ENCODE peak calls at places on chromosomes 6 and 20, in six cellular contexts. X, E, M, I, L and B are unnamed samples.

GRCh38 chr6:7264041-7264440 is 49.0 kb downstream of the SSR1 start:
- DNase-seq in I (no peak), X (no peak), L (no peak), E (no peak), M (no peak), B (no peak)

GRCh38 chr6:137728386-137729349 is 138.4 kb upstream of the TNFAIP3 start:
- DNase-seq in M (peak; percentile 93), L (no peak), X (peak; percentile 83), E (peak; percentile 31), I (peak; percentile 43), B (peak; percentile 78)

GRCh38 chr6:157216570-157216969 is 106.7 kb downstream of the TMEM242 start:
- DNase-seq in E (no peak), I (no peak), X (no peak), M (no peak), L (no peak), B (no peak)

GRCh38 chr6:17448165-17448564 is 54.8 kb downstream of the CAP2 start:
- DNase-seq in L (no peak), M (no peak), E (peak; percentile 11), X (peak; percentile 82), I (no peak), B (peak; percentile 79)

GRCh38 chr6:139150915-139151314 is 16.0 kb downstream of the HECA start:
- DNase-seq in M (no peak), L (no peak), X (no peak), I (no peak), E (no peak), B (no peak)

GRCh38 chr6:78483546-78483945 is 383.8 kb upstream of the IRAK1BP1 start:
- DNase-seq in X (peak; percentile 27), M (no peak), L (no peak), I (no peak), E (no peak), B (peak; percentile 10)

GRCh38 chr20:49567421-49568256 is at the start of gene PTGIS:
- DNase-seq in X (no peak), E (no peak), I (peak; percentile 73), M (no peak), L (no peak), B (no peak)

GRCh38 chr20:10661261-10661660 is 12.5 kb downstream of the JAG1 start:
- DNase-seq in I (no peak), L (no peak), X (no peak), M (no peak), E (no peak), B (no peak)

GRCh38 chr6:128403618-128404444 is 116.6 kb downstream of the PTPRK start:
- DNase-seq in E (no peak), I (no peak), M (no peak), X (no peak), L (no peak), B (no peak)

GRCh38 chr6:100119261-100119660 is 125.2 kb upstream of the MCHR2 start:
- DNase-seq in E (no peak), I (no peak), X (no peak), M (no peak), L (no peak), B (no peak)

DNA sequence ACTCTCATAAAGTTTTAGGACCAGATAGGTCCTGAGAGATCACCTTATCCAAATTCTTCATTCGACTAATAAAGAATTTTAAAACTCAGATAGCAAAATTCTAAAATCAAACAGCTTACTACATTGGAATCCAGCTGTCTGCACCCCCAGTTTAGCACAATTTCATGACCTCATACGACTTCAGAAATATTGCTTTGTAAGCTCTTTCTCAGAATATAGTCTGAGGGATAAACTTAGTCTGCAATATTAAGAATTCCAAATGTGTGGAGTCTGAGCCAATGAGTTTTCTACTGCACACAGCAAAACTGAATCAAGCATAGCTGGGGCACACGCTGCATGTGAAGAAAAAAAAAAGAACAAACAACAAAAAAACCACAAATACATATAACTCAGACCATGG is 541.6 kb upstream of the CHD6 start:
- DNase-seq in M (no peak), E (no peak), X (no peak), L (no peak), I (no peak), B (no peak)
- H2AFZ ChIP-seq in M (no peak overlapping the region), E (no peak overlapping the region), X (no peak overlapping the region), L (no peak overlapping the region), I (no peak overlapping the region), B (no peak overlapping the region)

DNA sequence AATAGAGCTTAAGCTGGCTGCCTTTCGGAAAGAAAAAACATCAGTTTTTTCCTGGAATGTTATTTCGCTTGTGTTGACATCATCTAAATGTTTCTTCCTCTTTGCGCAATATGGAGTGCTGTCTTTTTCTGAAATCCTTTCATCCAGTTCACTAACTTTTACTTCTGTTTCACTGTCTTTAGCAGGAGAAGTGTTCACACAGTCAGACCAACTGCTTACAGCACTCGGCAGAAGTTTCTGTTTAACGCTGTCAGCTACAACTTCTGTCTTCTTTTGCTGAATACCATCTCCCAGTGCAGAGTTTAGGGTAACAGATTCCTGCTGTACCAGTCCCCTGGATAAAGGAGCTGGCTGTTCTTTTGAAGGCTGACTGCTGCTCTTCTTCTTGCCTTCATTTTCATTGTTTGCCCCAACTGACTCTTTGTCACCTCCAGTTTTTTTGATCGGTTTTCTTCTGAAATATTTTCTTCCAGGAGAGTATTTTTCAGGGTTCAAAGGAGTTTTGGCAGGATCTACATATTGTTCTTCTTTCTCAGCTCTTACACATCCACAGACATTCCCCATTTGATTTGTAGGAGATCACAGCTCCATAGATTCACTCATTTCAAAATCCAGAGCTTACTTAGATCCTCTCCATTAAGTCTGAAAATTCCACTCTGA is 50.0 kb upstream of the DST start:
- DNase-seq in L (no peak), I (no peak), E (no peak), X (peak; percentile 48), M (no peak), B (peak; percentile 44)
- H3K4me3 ChIP-seq in L (no peak overlapping the region), I (peak overlapping the region; percentile 2), E (no peak overlapping the region), X (peak overlapping the region; percentile 42), M (no peak overlapping the region), B (peak overlapping the region; percentile 41)

GRCh38 chr20:41693136-41693979 is 75.2 kb upstream of the CHD6 start:
- DNase-seq in I (peak; percentile 90), L (peak; percentile 92), X (peak; percentile 85), M (peak; percentile 87), E (peak; percentile 89), B (peak; percentile 79)

GRCh38 chr20:41694796-41695195 is 76.6 kb upstream of the CHD6 start:
- DNase-seq in X (no peak), L (no peak), I (no peak), M (no peak), E (no peak), B (no peak)

GRCh38 chr20:41692479-41693135 is 74.4 kb upstream of the CHD6 start:
- DNase-seq in M (peak; percentile 54), X (peak; percentile 51), L (peak; percentile 81), E (peak; percentile 67), I (peak; percentile 87), B (peak; percentile 24)

GRCh38 chr20:41697861-41698559 is 79.8 kb upstream of the CHD6 start:
- DNase-seq in M (no peak), E (peak; percentile 36), I (peak; percentile 51), X (peak; percentile 14), L (peak; percentile 58), B (peak; percentile 8)

GRCh38 chr20:41696428-41696827 is 78.3 kb upstream of the CHD6 start:
- DNase-seq in E (no peak), M (no peak), I (peak; percentile 61), X (no peak), L (no peak), B (no peak)
- H2AFZ ChIP-seq in E (no peak overlapping the region), M (no peak overlapping the region), I (no peak overlapping the region), X (no peak overlapping the region), L (no peak overlapping the region), B (no peak overlapping the region)

GRCh38 chr6:167720456-167721285 is 106.0 kb upstream of the AFDN start:
- DNase-seq in M (no peak), E (no peak), I (no peak), X (no peak), L (no peak), B (no peak)

GRCh38 chr6:167721291-167721690 is 105.4 kb upstream of the AFDN start:
- DNase-seq in L (no peak), I (no peak), X (no peak), M (no peak), E (no peak), B (no peak)

GRCh38 chr6:167717455-167717854 is 109.3 kb upstream of the AFDN start:
- DNase-seq in I (no peak), X (no peak), M (no peak), E (no peak), L (no peak), B (no peak)

GRCh38 chr6:167717867-167718266 is 108.8 kb upstream of the AFDN start:
- DNase-seq in I (no peak), L (no peak), X (no peak), M (no peak), E (no peak), B (no peak)

GRCh38 chr6:167719920-167720319 is 106.8 kb upstream of the AFDN start:
- DNase-seq in L (no peak), E (no peak), I (no peak), M (no peak), X (no peak), B (no peak)
- H3K4me3 ChIP-seq in L (no peak overlapping the region), E (no peak overlapping the region), I (no peak overlapping the region), M (no peak overlapping the region), X (no peak overlapping the region), B (no peak overlapping the region)

DNA sequence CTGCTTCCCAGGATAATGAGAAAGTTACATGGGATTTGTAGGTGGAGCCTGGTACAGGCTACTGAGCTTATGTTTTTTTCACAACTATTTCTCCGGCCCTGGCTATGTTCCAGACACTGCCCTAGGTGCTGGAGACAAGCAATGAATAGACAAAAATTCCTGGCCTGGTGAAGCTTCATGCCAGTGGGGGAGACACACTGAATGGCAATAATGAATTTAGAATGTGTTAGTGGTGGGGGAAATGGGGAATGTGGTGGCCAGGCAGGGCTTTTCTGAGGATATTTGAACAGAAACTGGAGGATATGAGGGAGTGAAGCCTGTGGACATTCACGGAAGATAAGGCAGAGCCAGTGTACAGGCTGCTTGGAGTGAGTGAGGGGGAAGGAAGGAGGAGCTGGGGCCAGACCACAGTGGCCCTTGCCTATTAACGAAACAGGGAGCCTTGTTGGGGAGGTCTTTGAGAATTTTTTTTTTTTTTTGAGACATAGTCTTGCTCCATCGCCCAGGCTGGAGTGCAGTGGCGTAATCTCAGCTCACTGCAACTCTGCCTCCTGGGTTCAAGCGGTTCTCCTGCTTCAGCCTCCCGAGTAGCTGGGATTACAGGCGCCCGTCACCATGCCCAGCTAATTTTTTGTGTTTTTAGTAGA is 6.6 kb downstream of the FOXS1 start:
- DNase-seq in X (no peak), I (no peak), L (no peak), M (no peak), E (peak; percentile 37), B (no peak)
- H2AFZ ChIP-seq in X (no peak overlapping the region), I (no peak overlapping the region), L (no peak overlapping the region), M (no peak overlapping the region), E (no peak overlapping the region), B (no peak overlapping the region)

DNA sequence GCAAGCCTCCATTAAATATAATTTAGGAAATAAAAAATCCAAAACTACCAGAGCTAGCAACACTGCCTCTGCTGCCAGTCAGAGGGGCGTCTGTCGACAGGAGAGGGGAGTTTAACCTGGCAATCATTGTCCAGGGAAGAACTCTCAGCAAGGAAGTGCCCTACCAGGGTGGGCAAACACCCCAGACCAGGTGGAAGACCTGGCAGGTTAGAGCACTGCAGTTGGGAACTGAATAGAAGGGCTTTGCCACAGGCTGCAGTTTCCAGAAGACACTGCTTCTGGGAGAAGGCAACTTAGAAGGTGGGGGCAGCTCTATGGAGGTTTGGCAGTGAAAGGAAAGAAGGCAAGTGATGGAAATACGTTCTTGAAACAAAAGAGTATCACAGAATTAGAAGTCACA is 11.5 kb downstream of the NAPB start:
- DNase-seq in M (no peak), X (no peak), E (no peak), I (no peak), L (no peak), B (no peak)
- H3K4me3 ChIP-seq in M (no peak overlapping the region), X (no peak overlapping the region), E (no peak overlapping the region), I (no peak overlapping the region), L (no peak overlapping the region), B (no peak overlapping the region)